ENCODE peak calls at places on chromosomes 4 and X, in five cellular contexts. Q is hepatocyte; E is foreskin fibroblast; M is activated naive CD4-positive, alpha-beta T cell; K is fibroblast of mammary gland. B is an unnamed sample.

GRCh38 chr4:40850496-40850895 is 100.7 kb downstream of the NSUN7 start:
- DNase-seq in Q (no peak), E (peak; percentile 24), M (no peak), K (no peak), B (no peak)

GRCh38 chrX:140712413-140713173 is 3.0 kb downstream of the LINC00632 start:
- DNase-seq in Q (peak; percentile 86), E (no peak), M (peak; percentile 0), K (no peak), B (peak; percentile 71)

GRCh38 chr4:77581724-77582123 is 23.9 kb upstream of the CXCL13 start:
- DNase-seq in Q (no peak), E (no peak), M (no peak), K (peak; percentile 52), B (no peak)

GRCh38 chr4:45668086-45668485 is 455.8 kb downstream of the GABRG1 start:
- DNase-seq in Q (no peak), E (no peak), M (no peak), K (no peak), B (no peak)

GRCh38 chr4:7647932-7648812 is 213.4 kb upstream of the PSAPL1 start:
- DNase-seq in Q (peak; percentile 25), E (peak; percentile 62), M (no peak), K (peak; percentile 76), B (no peak)

GRCh38 chr4:1723131-1723801 is 1.9 kb downstream of the TACC3 start:
- DNase-seq in Q (no peak), E (no peak), M (peak; percentile 39), K (no peak), B (no peak)

GRCh38 chr4:3233391-3234071 is 15.4 kb upstream of the MSANTD1 start:
- DNase-seq in Q (no peak), E (peak; percentile 63), M (no peak), K (peak; percentile 14), B (no peak)

GRCh38 chr4:40721730-40722171 is 28.0 kb upstream of the NSUN7 start:
- DNase-seq in Q (peak; percentile 36), E (no peak), M (no peak), K (peak; percentile 26), B (no peak)

GRCh38 chrX:48468247-48468671 is 1.8 kb downstream of the SLC38A5 start:
- DNase-seq in Q (no peak), E (peak; percentile 21), M (no peak), K (no peak), B (no peak)

GRCh38 chrX:63513825-63514574 is 162.9 kb upstream of the SPIN4 start:
- DNase-seq in Q (no peak), E (peak; percentile 82), M (no peak), K (peak; percentile 85), B (no peak)

GRCh38 chr4:87375719-87376291 is 15.2 kb downstream of the HSD17B11 start:
- DNase-seq in Q (peak; percentile 79), E (peak; percentile 91), M (no peak), K (peak; percentile 90), B (no peak)

B was measured in left ventricle myocardium superior.